ENCODE peak calls at places on chromosomes 16 and 17, in four cellular contexts. V is Caki2, C is ACHN, X is NCI-H1092. U is an unnamed sample.

GRCh38 chr17:7043544-7044268 is at the start of gene SLC16A11:
- DNase-seq in V (no peak), X (peak; percentile 83), C (peak; percentile 47), U (peak; percentile 84)

GRCh38 chr17:73215414-73215813 is 22.6 kb downstream of the COG1 start:
- DNase-seq in X (no peak), V (no peak), C (no peak), U (no peak)

GRCh38 chr16:68447721-68448359 is 468 bp downstream of the SMPD3 start:
- DNase-seq in V (no peak), X (no peak), C (no peak), U (no peak)

GRCh38 chr16:85243312-85243711 is 131.0 kb upstream of the CIBAR2 start:
- DNase-seq in X (no peak), C (no peak), V (no peak), U (no peak)

GRCh38 chr17:19646788-19647696 is 1.5 kb upstream of the ALDH3A2 start:
- DNase-seq in V (peak; percentile 58), X (no peak), C (peak; percentile 51), U (peak; percentile 42)

GRCh38 chr17:4635823-4636375 is 5.6 kb downstream of the ALOX15 start:
- DNase-seq in V (no peak), X (no peak), C (no peak), U (no peak)

GRCh38 chr16:86030116-86030515 is 131.2 kb downstream of the IRF8 start:
- DNase-seq in C (no peak), X (no peak), V (no peak), U (no peak)

GRCh38 chr17:42436401-42436800 is 13.3 kb upstream of the CAVIN1 start:
- DNase-seq in X (no peak), V (no peak), C (no peak), U (peak; percentile 97)

GRCh38 chr16:2226245-2226793 is 2.9 kb downstream of the E4F1 start:
- DNase-seq in C (peak; percentile 60), X (no peak), V (peak; percentile 52), U (no peak)

GRCh38 chr17:46917041-46917440 is 5.9 kb upstream of the GOSR2 start:
- DNase-seq in C (no peak), V (no peak), X (no peak), U (no peak)

GRCh38 chr17:31575043-31575442 is 183.6 kb downstream of the RAB11FIP4 start:
- DNase-seq in X (no peak), C (no peak), V (no peak), U (no peak)

GRCh38 chr16:81448154-81449131 is 3.8 kb downstream of the CMIP start:
- DNase-seq in V (peak; percentile 72), X (no peak), C (peak; percentile 67), U (peak; percentile 41)

GRCh38 chr17:82035488-82035887 is 2.0 kb downstream of the DCXR start:
- DNase-seq in V (no peak), C (no peak), X (no peak), U (no peak)

GRCh38 chr17:39094607-39095308 is 56.7 kb downstream of the PLXDC1 start:
- DNase-seq in X (no peak), V (no peak), C (no peak), U (no peak)

GRCh38 chr17:44354582-44355309 is 8.9 kb downstream of the FAM171A2 start:
- DNase-seq in X (no peak), C (no peak), V (no peak), U (no peak)

GRCh38 chr17:42141382-42141781 is 13.4 kb downstream of the RAB5C start:
- DNase-seq in V (no peak), C (no peak), X (no peak), U (no peak)

GRCh38 chr16:61887903-61888302 is 148.3 kb downstream of the CDH8 start:
- DNase-seq in C (peak; percentile 46), V (no peak), X (no peak), U (peak; percentile 69)

GRCh38 chr16:27685802-27686201 is 135.9 kb downstream of the KATNIP start:
- DNase-seq in X (no peak), V (no peak), C (no peak), U (peak; percentile 80)

U was measured in choroid plexus epithelial cell.